ENCODE peak calls at places on chromosomes 13 and 19, in four cellular contexts. D is iPS-NIHi11, Y is HEK293T, S is non-pigmented ciliary epithelial cell. E is an unnamed sample.

GRCh38 chr13:38954291-38954690 is 36.3 kb downstream of the STOML3 start:
- DNase-seq in D (no peak), Y (no peak), S (no peak), E (no peak)

GRCh38 chr13:109804654-109805053 is 18.3 kb upstream of the IRS2 start:
- DNase-seq in D (no peak), Y (no peak), S (no peak), E (no peak)

GRCh38 chr13:59112375-59112774 is 1051.4 kb downstream of the DIAPH3 start:
- DNase-seq in D (no peak), Y (no peak), S (peak), E (no peak)

GRCh38 chr19:17648097-17648660 is 40.0 kb downstream of the UNC13A start:
- DNase-seq in D (peak), Y (peak), S (no peak), E (no peak)

GRCh38 chr13:42392706-42393572 is 121.0 kb downstream of the AKAP11 start:
- DNase-seq in D (no peak), Y (no peak), S (no peak), E (no peak)

GRCh38 chr19:52343548-52343947 is 7.5 kb downstream of the ZNF610 start:
- DNase-seq in D (peak), Y (peak), S (peak), E (peak)

GRCh38 chr19:17107546-17108452 is 32.2 kb downstream of the MYO9B start:
- DNase-seq in D (peak), Y (peak), S (peak), E (peak)

GRCh38 chr19:13463296-13463695 is 43.0 kb downstream of the CACNA1A start:
- DNase-seq in D (peak), Y (peak), S (no peak), E (peak)

GRCh38 chr13:73772449-73773186 is 361.6 kb downstream of the KLF12 start:
- DNase-seq in D (no peak), Y (no peak), S (no peak), E (no peak)

GRCh38 chr13:78239681-78240080 is 321.1 kb upstream of the EDNRB start:
- DNase-seq in D (peak), Y (no peak), S (no peak), E (no peak)

GRCh38 chr19:48271531-48272151 is 1.8 kb downstream of the ZNF114 start:
- DNase-seq in D (peak), Y (no peak), S (no peak), E (no peak)

GRCh38 chr13:30178976-30179375 is 128.4 kb downstream of the KATNAL1 start:
- DNase-seq in D (no peak), Y (no peak), S (no peak), E (no peak)

GRCh38 chr13:53398051-53398450 is 369.4 kb downstream of the OLFM4 start:
- DNase-seq in D (no peak), Y (no peak), S (no peak), E (no peak)

GRCh38 chr13:38670627-38671026 is 16.2 kb upstream of the FREM2 start:
- DNase-seq in D (no peak), Y (no peak), S (no peak), E (no peak)

GRCh38 chr13:31431722-31432137 is 232.0 kb downstream of the B3GLCT start:
- DNase-seq in D (peak), Y (peak), S (no peak), E (peak)

GRCh38 chr19:40266111-40266510 is 19.0 kb downstream of the AKT2 start:
- DNase-seq in D (no peak), Y (no peak), S (no peak), E (no peak)

GRCh38 chr19:42831221-42832019 is 48.1 kb downstream of the PSG1 start:
- DNase-seq in D (no peak), Y (no peak), S (no peak), E (no peak)

GRCh38 chr13:58542530-58542929 is 911.0 kb downstream of the PCDH17 start:
- DNase-seq in D (no peak), Y (no peak), S (no peak), E (no peak)

GRCh38 chr13:102724923-102725322 is 30.1 kb upstream of the METTL21C start:
- DNase-seq in D (no peak), Y (peak), S (no peak), E (no peak)

GRCh38 chr19:31591258-31591657 is 242.0 kb upstream of the TSHZ3 start:
- DNase-seq in D (no peak), Y (no peak), S (no peak), E (no peak)

GRCh38 chr13:107907065-107907464 is 308.3 kb downstream of the LIG4 start:
- DNase-seq in D (no peak), Y (no peak), S (peak), E (no peak)

GRCh38 chr19:2282062-2282861 is at the start of gene PEAK3:
- DNase-seq in D (peak), Y (no peak), S (no peak), E (no peak)

E was measured in H54.